ENCODE peak calls at places on chromosomes 3 and 15, in ten cellular contexts. E, R, W, U, S, M, Q, X, I and H are unnamed samples.

GRCh38 chr3:188697127-188697526 is 474.6 kb upstream of the TPRG1 start:
- DNase-seq in E (no peak), R (no peak), W (no peak), U (no peak), S (no peak), M (no peak), Q (no peak), X (no peak), I (no peak), H (peak)

GRCh38 chr3:124263168-124263567 is 271.2 kb upstream of the ROPN1 start:
- DNase-seq in E (peak), R (peak), W (no peak), U (no peak), S (peak), M (no peak), Q (no peak), X (peak), I (no peak), H (no peak)

GRCh38 chr3:15120986-15121385 is 22.0 kb upstream of the RBSN start:
- DNase-seq in E (no peak), R (peak), W (no peak), U (peak), S (no peak), M (no peak), Q (no peak), X (no peak), I (no peak), H (no peak)

GRCh38 chr15:39581501-39582285 is 814 bp downstream of the THBS1 start:
- DNase-seq in E (no peak), R (no peak), W (no peak), U (no peak), S (peak), M (no peak), Q (no peak), X (peak), I (no peak), H (peak)

GRCh38 chr3:9224490-9224889 is 25.0 kb downstream of the SRGAP3 start:
- DNase-seq in E (peak), R (no peak), W (no peak), U (no peak), S (no peak), M (no peak), Q (no peak), X (peak), I (no peak), H (no peak)

GRCh38 chr3:185940951-185941350 is 3.1 kb upstream of the TRA2B start:
- DNase-seq in E (no peak), R (no peak), W (no peak), U (no peak), S (no peak), M (no peak), Q (no peak), X (no peak), I (no peak), H (no peak)

GRCh38 chr15:89749951-89750559 is 994 bp downstream of the MESP1 start:
- DNase-seq in E (no peak), R (peak), W (no peak), U (no peak), S (peak), M (no peak), Q (no peak), X (no peak), I (no peak), H (no peak)

GRCh38 chr15:42313463-42313862 is 40.2 kb upstream of the TMEM87A start:
- DNase-seq in E (no peak), R (no peak), W (no peak), U (no peak), S (no peak), M (no peak), Q (no peak), X (no peak), I (no peak), H (peak)

GRCh38 chr15:68572309-68572708 is 6.5 kb upstream of the CORO2B start:
- DNase-seq in E (no peak), R (no peak), W (no peak), U (no peak), S (no peak), M (no peak), Q (no peak), X (no peak), I (no peak), H (no peak)

GRCh38 chr3:88005066-88005465 is 53.7 kb downstream of the CGGBP1 start:
- DNase-seq in E (peak), R (peak), W (no peak), U (no peak), S (peak), M (no peak), Q (no peak), X (peak), I (no peak), H (peak)

GRCh38 chr3:79361748-79362378 is 405.9 kb downstream of the ROBO1 start:
- DNase-seq in E (peak), R (peak), W (peak), U (peak), S (peak), M (no peak), Q (no peak), X (peak), I (no peak), H (peak)

GRCh38 chr3:20185364-20185732 is 658 bp downstream of the SGO1 start:
- DNase-seq in E (peak), R (peak), W (no peak), U (peak), S (peak), M (no peak), Q (no peak), X (peak), I (no peak), H (peak)

GRCh38 chr3:102176393-102176792 is 258.4 kb upstream of the ZPLD1 start:
- DNase-seq in E (no peak), R (no peak), W (no peak), U (no peak), S (no peak), M (no peak), Q (no peak), X (no peak), I (no peak), H (no peak)

GRCh38 chr15:67506775-67507747 is 13.9 kb upstream of the C15orf61 start:
- DNase-seq in E (no peak), R (no peak), W (no peak), U (no peak), S (no peak), M (no peak), Q (no peak), X (no peak), I (no peak), H (no peak)

GRCh38 chr3:57972421-57973111 is 35.7 kb upstream of the FLNB start:
- DNase-seq in E (peak), R (peak), W (no peak), U (no peak), S (no peak), M (no peak), Q (no peak), X (no peak), I (no peak), H (peak)

GRCh38 chr3:58466899-58467563 is 24.9 kb upstream of the KCTD6 start:
- DNase-seq in E (no peak), R (no peak), W (no peak), U (no peak), S (no peak), M (no peak), Q (no peak), X (no peak), I (no peak), H (no peak)

GRCh38 chr3:125322166-125322565 is 53.0 kb downstream of the ZNF148 start:
- DNase-seq in E (peak), R (no peak), W (no peak), U (peak), S (peak), M (no peak), Q (no peak), X (peak), I (no peak), H (no peak)

GRCh38 chr3:61876797-61877196 is 315.4 kb downstream of the PTPRG start:
- DNase-seq in E (no peak), R (no peak), W (no peak), U (no peak), S (no peak), M (no peak), Q (no peak), X (no peak), I (no peak), H (no peak)

GRCh38 chr15:55802600-55803376 is 59.8 kb upstream of the PRTG start:
- DNase-seq in E (no peak), R (peak), W (no peak), U (no peak), S (no peak), M (no peak), Q (no peak), X (no peak), I (no peak), H (peak)

GRCh38 chr3:120907659-120908029 is 361 bp upstream of the STXBP5L start:
- DNase-seq in E (no peak), R (no peak), W (no peak), U (peak), S (no peak), M (no peak), Q (no peak), X (no peak), I (no peak), H (no peak)

GRCh38 chr3:39099242-39099641 is 8.2 kb downstream of the GORASP1 start:
- DNase-seq in E (no peak), R (no peak), W (no peak), U (no peak), S (no peak), M (no peak), Q (no peak), X (no peak), I (no peak), H (no peak)

GRCh38 chr3:64550745-64551144 is 137.1 kb downstream of the ADAMTS9 start:
- DNase-seq in E (no peak), R (no peak), W (no peak), U (no peak), S (no peak), M (no peak), Q (no peak), X (no peak), I (no peak), H (no peak)

GRCh38 chr3:178205750-178206149 is 330.5 kb upstream of the KCNMB2 start:
- DNase-seq in E (no peak), R (no peak), W (no peak), U (no peak), S (peak), M (no peak), Q (no peak), X (no peak), I (no peak), H (no peak)

GRCh38 chr15:39944711-39945110 is 10.8 kb downstream of the EIF2AK4 start:
- DNase-seq in E (peak), R (no peak), W (no peak), U (no peak), S (peak), M (no peak), Q (no peak), X (no peak), I (no peak), H (no peak)

GRCh38 chr15:56247266-56247665 is 3.6 kb upstream of the RFX7 start:
- DNase-seq in E (no peak), R (no peak), W (no peak), U (no peak), S (no peak), M (no peak), Q (no peak), X (no peak), I (no peak), H (no peak)

GRCh38 chr3:58349792-58350626 is 17.3 kb downstream of the PXK start:
- DNase-seq in E (no peak), R (peak), W (no peak), U (no peak), S (no peak), M (no peak), Q (no peak), X (no peak), I (no peak), H (no peak)

GRCh38 chr15:28944696-28945300 is 59.0 kb downstream of the APBA2 start:
- DNase-seq in E (no peak), R (no peak), W (no peak), U (no peak), S (no peak), M (no peak), Q (no peak), X (no peak), I (no peak), H (no peak)

GRCh38 chr15:40305281-40305680 is 2.5 kb downstream of the PLCB2 start:
- DNase-seq in E (no peak), R (no peak), W (no peak), U (no peak), S (no peak), M (no peak), Q (no peak), X (no peak), I (no peak), H (no peak)